ENCODE peak calls at places on chromosomes 3 and 15, in seven cellular contexts. M is effector memory CD8-positive, alpha-beta T cell; I is H54; T is neural crest cell; R is activated CD8-positive, alpha-beta memory T cell treated with anti-CD3 and anti-CD28 coated beads for 4 hours; G is stimulated activated CD8-positive, alpha-beta memory T cell treated with anti-CD3 and anti-CD28 coated beads, Interleukin-15, amount 100 ng/mL, for 4 hours; K is NCI-H226. Z is an unnamed sample.

GRCh38 chr15:33871911-33872760 is 96.2 kb upstream of the CHRM5 start:
- DNase-seq in T (no peak), I (no peak), G (no peak), R (no peak), M (no peak), K (no peak), Z (no peak)

GRCh38 chr3:105444725-105445124 is 78.0 kb downstream of the ALCAM start:
- DNase-seq in K (peak; percentile 15), I (no peak), M (no peak), T (no peak), R (no peak), G (no peak), Z (no peak)

GRCh38 chr15:33910741-33911140 is 57.6 kb upstream of the CHRM5 start:
- DNase-seq in G (no peak), T (no peak), M (no peak), R (no peak), K (no peak), I (no peak), Z (no peak)

GRCh38 chr15:85581495-85581894 is 201.1 kb downstream of the AKAP13 start:
- DNase-seq in R (no peak), K (no peak), G (no peak), M (peak; percentile 53), I (no peak), T (no peak), Z (no peak)

GRCh38 chr15:76217029-76217866 is 94.0 kb downstream of the ETFA start:
- DNase-seq in K (peak; percentile 73), R (no peak), T (no peak), G (no peak), M (no peak), I (no peak), Z (no peak)

GRCh38 chr3:188554404-188554803 is 400.4 kb downstream of the LPP start:
- DNase-seq in K (no peak), G (no peak), R (no peak), I (no peak), T (no peak), M (no peak), Z (no peak)

GRCh38 chr15:85563328-85563727 is 182.9 kb downstream of the AKAP13 start:
- DNase-seq in T (no peak), M (no peak), K (no peak), G (no peak), R (no peak), I (no peak), Z (no peak)

GRCh38 chr15:72786244-72786641 is 2.7 kb upstream of the ADPGK start:
- DNase-seq in I (no peak), G (no peak), R (no peak), T (no peak), K (no peak), M (no peak), Z (no peak)

GRCh38 chr3:53074366-53074696 is 28.5 kb upstream of the SFMBT1 start:
- DNase-seq in K (no peak), R (no peak), G (no peak), I (no peak), T (no peak), M (no peak), Z (no peak)

GRCh38 chr3:37703633-37704032 is 158.0 kb upstream of the CTDSPL start:
- DNase-seq in G (no peak), T (no peak), K (no peak), I (no peak), M (no peak), R (no peak), Z (no peak)

GRCh38 chr15:88108991-88109390 is 147.5 kb downstream of the NTRK3 start:
- DNase-seq in R (no peak), T (no peak), G (no peak), M (no peak), K (no peak), I (no peak), Z (no peak)

GRCh38 chr3:138974467-138974866 is 27.4 kb downstream of the FOXL2NB start:
- DNase-seq in R (no peak), G (no peak), K (peak; percentile 33), I (peak; percentile 35), T (no peak), M (no peak), Z (no peak)

Z was measured in cortex of kidney.